ENCODE peak calls at places on chromosomes 4 and X, in seven cellular contexts. T is hippocampal formation, S is IMR-90, X is Calu3, D is epithelial cell of prostate, V is immature natural killer cell, Z is MV-4-11. P is an unnamed sample.
A peak's percentile ranks its signal among the peaks of the same experiment; 100 is the strongest.

GRCh38 chr4:15374697-15375096 is 53.1 kb upstream of the C1QTNF7 start:
- DNase-seq in T (no peak), S (peak; percentile 31), X (no peak), D (no peak), V (no peak), Z (no peak), P (no peak)

GRCh38 chrX:14884714-14885113 is 11.5 kb downstream of the MOSPD2 start:
- DNase-seq in T (no peak), S (no peak), X (no peak), D (no peak), V (no peak), Z (no peak), P (no peak)

GRCh38 chrX:53939127-53939526 is 105.1 kb downstream of the PHF8 start:
- DNase-seq in T (no peak), S (no peak), X (no peak), D (no peak), V (peak; percentile 5), Z (peak; percentile 91), P (no peak)

GRCh38 chr4:97912151-97912550 is 231.1 kb downstream of the STPG2 start:
- DNase-seq in T (no peak), S (no peak), X (peak; percentile 2), D (no peak), V (no peak), Z (no peak), P (no peak)

GRCh38 chrX:153882086-153882498 is 3.9 kb downstream of the L1CAM start:
- DNase-seq in T (no peak), S (peak; percentile 13), X (peak; percentile 83), D (no peak), V (no peak), Z (no peak), P (no peak)

GRCh38 chrX:106894392-106894909 is 8.7 kb downstream of the RIPPLY1 start:
- DNase-seq in T (peak; percentile 67), S (peak; percentile 73), X (peak; percentile 75), D (no peak), V (peak; percentile 37), Z (peak; percentile 11), P (peak; percentile 46)

GRCh38 chr4:182862921-182863320 is 54.3 kb downstream of the DCTD start:
- DNase-seq in T (no peak), S (no peak), X (no peak), D (no peak), V (no peak), Z (no peak), P (no peak)

GRCh38 chr4:108396900-108397299 is 223.5 kb upstream of the RPL34 start:
- DNase-seq in T (no peak), S (no peak), X (no peak), D (no peak), V (no peak), Z (no peak), P (no peak)

GRCh38 chrX:154458954-154459829 is 1.1 kb downstream of the PLXNA3 start:
- DNase-seq in T (no peak), S (no peak), X (peak; percentile 52), D (no peak), V (peak; percentile 19), Z (no peak), P (no peak)

GRCh38 chr4:22094217-22094616 is 145.6 kb upstream of the KCNIP4 start:
- DNase-seq in T (no peak), S (no peak), X (no peak), D (no peak), V (no peak), Z (no peak), P (no peak)

GRCh38 chrX:2767631-2768455 is 16.0 kb downstream of the XG start:
- DNase-seq in T (no peak), S (peak; percentile 21), X (peak; percentile 28), D (no peak), V (no peak), Z (peak; percentile 84), P (no peak)

GRCh38 chr4:39823193-39823592 is 125.3 kb downstream of the UBE2K start:
- DNase-seq in T (no peak), S (peak; percentile 74), X (no peak), D (no peak), V (no peak), Z (no peak), P (no peak)

GRCh38 chr4:1458581-1458980 is 52.3 kb upstream of the NKX1-1 start:
- DNase-seq in T (no peak), S (no peak), X (no peak), D (no peak), V (no peak), Z (no peak), P (no peak)

GRCh38 chr4:82784615-82785247 is 13.9 kb downstream of the SCD5 start:
- DNase-seq in T (no peak), S (peak; percentile 67), X (no peak), D (no peak), V (no peak), Z (no peak), P (no peak)

GRCh38 chr4:101953949-101954348 is 163.4 kb downstream of the BANK1 start:
- DNase-seq in T (no peak), S (peak; percentile 45), X (peak; percentile 2), D (no peak), V (no peak), Z (no peak), P (no peak)

GRCh38 chrX:68072016-68072415 is 361.3 kb downstream of the OPHN1 start:
- DNase-seq in T (no peak), S (peak; percentile 40), X (no peak), D (peak; percentile 1), V (no peak), Z (no peak), P (no peak)

GRCh38 chr4:80577991-80578390 is 242.5 kb downstream of the CFAP299 start:
- DNase-seq in T (no peak), S (no peak), X (no peak), D (no peak), V (no peak), Z (no peak), P (no peak)

GRCh38 chr4:125045311-125045710 is 269.4 kb upstream of the FAT4 start:
- DNase-seq in T (no peak), S (no peak), X (no peak), D (no peak), V (no peak), Z (no peak), P (no peak)

GRCh38 chr4:152211936-152212675 is 323.8 kb downstream of the FBXW7 start:
- DNase-seq in T (no peak), S (no peak), X (no peak), D (no peak), V (no peak), Z (no peak), P (no peak)

GRCh38 chr4:71472946-71473345 is 134.1 kb downstream of the SLC4A4 start:
- DNase-seq in T (no peak), S (peak; percentile 89), X (no peak), D (no peak), V (no peak), Z (no peak), P (no peak)

GRCh38 chr4:6916587-6917444 is 7.2 kb downstream of the TBC1D14 start:
- DNase-seq in T (no peak), S (no peak), X (peak; percentile 30), D (no peak), V (no peak), Z (no peak), P (peak; percentile 20)

GRCh38 chrX:46620505-46620904 is 46.9 kb downstream of the CHST7 start:
- DNase-seq in T (no peak), S (no peak), X (no peak), D (no peak), V (no peak), Z (peak; percentile 73), P (no peak)

GRCh38 chr4:178577933-178578332 is 1135.7 kb upstream of the AGA start:
- DNase-seq in T (no peak), S (no peak), X (no peak), D (no peak), V (no peak), Z (peak; percentile 2), P (no peak)

GRCh38 chr4:77007358-77008230 is 58.0 kb downstream of the SEPTIN11 start:
- DNase-seq in T (no peak), S (peak; percentile 83), X (peak; percentile 34), D (no peak), V (no peak), Z (peak; percentile 88), P (no peak)

GRCh38 chrX:24415921-24416320 is 49.2 kb upstream of the PDK3 start:
- DNase-seq in T (no peak), S (no peak), X (no peak), D (no peak), V (no peak), Z (no peak), P (no peak)

GRCh38 chrX:137567474-137568232 is 1.7 kb downstream of the ZIC3 start:
- DNase-seq in T (no peak), S (no peak), X (no peak), D (no peak), V (no peak), Z (no peak), P (no peak)